ENCODE peak calls at places on chromosomes 4 and X, in nine cellular contexts. One of them, this sample, is unnamed.

GRCh38 chrX:18899796-18900380 is 84.0 kb downstream of the PHKA2 start:
- DNase-seq in bronchial epithelial cell: peak
- DNase-seq in left colon: no peak
- DNase-seq in stimulated activated CD8-positive, alpha-beta memory T cell treated with anti-CD3 and anti-CD28 coated beads, Interleukin-15, amount 100 ng/mL, for 24 hours: no peak
- DNase-seq in stimulated activated CD4-positive, alpha-beta T cell treated with anti-CD3 and anti-CD28 coated beads, TNF-alpha, amount 100 ng/mL, for 24 hours: no peak
- DNase-seq in AG08395: peak
- DNase-seq in activated T-cell treated with anti-CD3 and anti-CD28 coated beads, Interleukin-2, amount 50 U/mL, for 72 hours: no peak
- DNase-seq in glomerular endothelial cell: no peak
- DNase-seq in HTR-8/SVneo: no peak
- DNase-seq in this sample: peak

GRCh38 chrX:288561-288991 is 7.4 kb downstream of the PLCXD1 start:
- DNase-seq in stimulated activated CD8-positive, alpha-beta memory T cell treated with anti-CD3 and anti-CD28 coated beads, Interleukin-15, amount 100 ng/mL, for 24 hours: no peak
- DNase-seq in stimulated activated CD4-positive, alpha-beta T cell treated with anti-CD3 and anti-CD28 coated beads, TNF-alpha, amount 100 ng/mL, for 24 hours: no peak
- DNase-seq in bronchial epithelial cell: no peak
- DNase-seq in HTR-8/SVneo: no peak
- DNase-seq in glomerular endothelial cell: no peak
- DNase-seq in activated T-cell treated with anti-CD3 and anti-CD28 coated beads, Interleukin-2, amount 50 U/mL, for 72 hours: no peak
- DNase-seq in AG08395: no peak
- DNase-seq in left colon: no peak
- DNase-seq in this sample: no peak

GRCh38 chrX:1679238-1679637 is 64.4 kb downstream of the ASMT start:
- DNase-seq in bronchial epithelial cell: no peak
- DNase-seq in AG08395: no peak
- DNase-seq in stimulated activated CD8-positive, alpha-beta memory T cell treated with anti-CD3 and anti-CD28 coated beads, Interleukin-15, amount 100 ng/mL, for 24 hours: no peak
- DNase-seq in left colon: no peak
- DNase-seq in glomerular endothelial cell: no peak
- DNase-seq in HTR-8/SVneo: no peak
- DNase-seq in activated T-cell treated with anti-CD3 and anti-CD28 coated beads, Interleukin-2, amount 50 U/mL, for 72 hours: peak
- DNase-seq in stimulated activated CD4-positive, alpha-beta T cell treated with anti-CD3 and anti-CD28 coated beads, TNF-alpha, amount 100 ng/mL, for 24 hours: peak
- DNase-seq in this sample: peak

GRCh38 chr4:2194556-2194955 is 47.4 kb downstream of the HAUS3 start:
- DNase-seq in left colon: no peak
- DNase-seq in stimulated activated CD4-positive, alpha-beta T cell treated with anti-CD3 and anti-CD28 coated beads, TNF-alpha, amount 100 ng/mL, for 24 hours: no peak
- DNase-seq in glomerular endothelial cell: no peak
- DNase-seq in activated T-cell treated with anti-CD3 and anti-CD28 coated beads, Interleukin-2, amount 50 U/mL, for 72 hours: no peak
- DNase-seq in stimulated activated CD8-positive, alpha-beta memory T cell treated with anti-CD3 and anti-CD28 coated beads, Interleukin-15, amount 100 ng/mL, for 24 hours: no peak
- DNase-seq in HTR-8/SVneo: no peak
- DNase-seq in bronchial epithelial cell: peak
- DNase-seq in AG08395: no peak
- DNase-seq in this sample: no peak

GRCh38 chr4:40678421-40678820 is 48.8 kb upstream of the RBM47 start:
- DNase-seq in AG08395: no peak
- DNase-seq in left colon: no peak
- DNase-seq in stimulated activated CD4-positive, alpha-beta T cell treated with anti-CD3 and anti-CD28 coated beads, TNF-alpha, amount 100 ng/mL, for 24 hours: no peak
- DNase-seq in bronchial epithelial cell: peak
- DNase-seq in stimulated activated CD8-positive, alpha-beta memory T cell treated with anti-CD3 and anti-CD28 coated beads, Interleukin-15, amount 100 ng/mL, for 24 hours: no peak
- DNase-seq in activated T-cell treated with anti-CD3 and anti-CD28 coated beads, Interleukin-2, amount 50 U/mL, for 72 hours: no peak
- DNase-seq in glomerular endothelial cell: no peak
- DNase-seq in HTR-8/SVneo: no peak
- DNase-seq in this sample: no peak

GRCh38 chr4:62676962-62677361 is 1476.8 kb downstream of the ADGRL3 start:
- DNase-seq in bronchial epithelial cell: no peak
- DNase-seq in left colon: no peak
- DNase-seq in stimulated activated CD8-positive, alpha-beta memory T cell treated with anti-CD3 and anti-CD28 coated beads, Interleukin-15, amount 100 ng/mL, for 24 hours: no peak
- DNase-seq in AG08395: no peak
- DNase-seq in glomerular endothelial cell: no peak
- DNase-seq in activated T-cell treated with anti-CD3 and anti-CD28 coated beads, Interleukin-2, amount 50 U/mL, for 72 hours: no peak
- DNase-seq in HTR-8/SVneo: no peak
- DNase-seq in stimulated activated CD4-positive, alpha-beta T cell treated with anti-CD3 and anti-CD28 coated beads, TNF-alpha, amount 100 ng/mL, for 24 hours: no peak
- DNase-seq in this sample: no peak

GRCh38 chr4:150582101-150582565 is at the start of gene MAB21L2:
- DNase-seq in bronchial epithelial cell: no peak
- DNase-seq in AG08395: no peak
- DNase-seq in stimulated activated CD4-positive, alpha-beta T cell treated with anti-CD3 and anti-CD28 coated beads, TNF-alpha, amount 100 ng/mL, for 24 hours: no peak
- DNase-seq in stimulated activated CD8-positive, alpha-beta memory T cell treated with anti-CD3 and anti-CD28 coated beads, Interleukin-15, amount 100 ng/mL, for 24 hours: no peak
- DNase-seq in left colon: no peak
- DNase-seq in activated T-cell treated with anti-CD3 and anti-CD28 coated beads, Interleukin-2, amount 50 U/mL, for 72 hours: no peak
- DNase-seq in HTR-8/SVneo: peak
- DNase-seq in glomerular endothelial cell: no peak
- DNase-seq in this sample: no peak

GRCh38 chr4:38757945-38758344 is 24.8 kb downstream of the TLR10 start:
- DNase-seq in AG08395: no peak
- DNase-seq in stimulated activated CD4-positive, alpha-beta T cell treated with anti-CD3 and anti-CD28 coated beads, TNF-alpha, amount 100 ng/mL, for 24 hours: no peak
- DNase-seq in left colon: no peak
- DNase-seq in HTR-8/SVneo: no peak
- DNase-seq in bronchial epithelial cell: peak
- DNase-seq in activated T-cell treated with anti-CD3 and anti-CD28 coated beads, Interleukin-2, amount 50 U/mL, for 72 hours: peak
- DNase-seq in glomerular endothelial cell: no peak
- DNase-seq in stimulated activated CD8-positive, alpha-beta memory T cell treated with anti-CD3 and anti-CD28 coated beads, Interleukin-15, amount 100 ng/mL, for 24 hours: no peak
- DNase-seq in this sample: peak

GRCh38 chr4:13888112-13888511 is 260.6 kb upstream of the BOD1L1 start:
- DNase-seq in left colon: no peak
- DNase-seq in bronchial epithelial cell: peak
- DNase-seq in glomerular endothelial cell: peak
- DNase-seq in stimulated activated CD4-positive, alpha-beta T cell treated with anti-CD3 and anti-CD28 coated beads, TNF-alpha, amount 100 ng/mL, for 24 hours: no peak
- DNase-seq in stimulated activated CD8-positive, alpha-beta memory T cell treated with anti-CD3 and anti-CD28 coated beads, Interleukin-15, amount 100 ng/mL, for 24 hours: no peak
- DNase-seq in HTR-8/SVneo: peak
- DNase-seq in AG08395: peak
- DNase-seq in activated T-cell treated with anti-CD3 and anti-CD28 coated beads, Interleukin-2, amount 50 U/mL, for 72 hours: no peak
- DNase-seq in this sample: no peak

GRCh38 chrX:69324851-69325250 is 159.6 kb upstream of the PJA1 start:
- DNase-seq in stimulated activated CD8-positive, alpha-beta memory T cell treated with anti-CD3 and anti-CD28 coated beads, Interleukin-15, amount 100 ng/mL, for 24 hours: no peak
- DNase-seq in HTR-8/SVneo: no peak
- DNase-seq in activated T-cell treated with anti-CD3 and anti-CD28 coated beads, Interleukin-2, amount 50 U/mL, for 72 hours: no peak
- DNase-seq in bronchial epithelial cell: no peak
- DNase-seq in stimulated activated CD4-positive, alpha-beta T cell treated with anti-CD3 and anti-CD28 coated beads, TNF-alpha, amount 100 ng/mL, for 24 hours: no peak
- DNase-seq in left colon: no peak
- DNase-seq in AG08395: no peak
- DNase-seq in glomerular endothelial cell: no peak
- DNase-seq in this sample: no peak

GRCh38 chr4:2334826-2335728 is 73.2 kb upstream of the MXD4 start:
- DNase-seq in activated T-cell treated with anti-CD3 and anti-CD28 coated beads, Interleukin-2, amount 50 U/mL, for 72 hours: no peak
- DNase-seq in AG08395: no peak
- DNase-seq in left colon: no peak
- DNase-seq in glomerular endothelial cell: no peak
- DNase-seq in bronchial epithelial cell: no peak
- DNase-seq in HTR-8/SVneo: no peak
- DNase-seq in stimulated activated CD8-positive, alpha-beta memory T cell treated with anti-CD3 and anti-CD28 coated beads, Interleukin-15, amount 100 ng/mL, for 24 hours: no peak
- DNase-seq in stimulated activated CD4-positive, alpha-beta T cell treated with anti-CD3 and anti-CD28 coated beads, TNF-alpha, amount 100 ng/mL, for 24 hours: no peak
- DNase-seq in this sample: no peak

GRCh38 chrX:146055733-146056132 is 238.1 kb downstream of the SLITRK2 start:
- DNase-seq in activated T-cell treated with anti-CD3 and anti-CD28 coated beads, Interleukin-2, amount 50 U/mL, for 72 hours: no peak
- DNase-seq in glomerular endothelial cell: no peak
- DNase-seq in AG08395: no peak
- DNase-seq in left colon: no peak
- DNase-seq in stimulated activated CD8-positive, alpha-beta memory T cell treated with anti-CD3 and anti-CD28 coated beads, Interleukin-15, amount 100 ng/mL, for 24 hours: no peak
- DNase-seq in bronchial epithelial cell: no peak
- DNase-seq in stimulated activated CD4-positive, alpha-beta T cell treated with anti-CD3 and anti-CD28 coated beads, TNF-alpha, amount 100 ng/mL, for 24 hours: no peak
- DNase-seq in HTR-8/SVneo: no peak
- DNase-seq in this sample: no peak

GRCh38 chr4:171203425-171203824 is 609.8 kb upstream of the GALNTL6 start:
- DNase-seq in stimulated activated CD4-positive, alpha-beta T cell treated with anti-CD3 and anti-CD28 coated beads, TNF-alpha, amount 100 ng/mL, for 24 hours: no peak
- DNase-seq in AG08395: peak
- DNase-seq in HTR-8/SVneo: peak
- DNase-seq in glomerular endothelial cell: no peak
- DNase-seq in left colon: no peak
- DNase-seq in stimulated activated CD8-positive, alpha-beta memory T cell treated with anti-CD3 and anti-CD28 coated beads, Interleukin-15, amount 100 ng/mL, for 24 hours: no peak
- DNase-seq in activated T-cell treated with anti-CD3 and anti-CD28 coated beads, Interleukin-2, amount 50 U/mL, for 72 hours: no peak
- DNase-seq in bronchial epithelial cell: peak
- DNase-seq in this sample: no peak

GRCh38 chr4:62250100-62250499 is 1050.0 kb downstream of the ADGRL3 start:
- DNase-seq in HTR-8/SVneo: no peak
- DNase-seq in glomerular endothelial cell: no peak
- DNase-seq in AG08395: no peak
- DNase-seq in bronchial epithelial cell: no peak
- DNase-seq in activated T-cell treated with anti-CD3 and anti-CD28 coated beads, Interleukin-2, amount 50 U/mL, for 72 hours: no peak
- DNase-seq in stimulated activated CD4-positive, alpha-beta T cell treated with anti-CD3 and anti-CD28 coated beads, TNF-alpha, amount 100 ng/mL, for 24 hours: no peak
- DNase-seq in left colon: no peak
- DNase-seq in stimulated activated CD8-positive, alpha-beta memory T cell treated with anti-CD3 and anti-CD28 coated beads, Interleukin-15, amount 100 ng/mL, for 24 hours: no peak
- DNase-seq in this sample: no peak

This sample was measured in activated CD8-positive, alpha-beta T cell treated with anti-CD3 and anti-CD28 coated beads for 36 hours.